ENCODE peak calls at places on chromosomes 5 and 9, in seven cellular contexts. H, F, L, G, Q, O and M are unnamed samples.

GRCh38 chr9:120424248-120424647 is 155.7 kb downstream of the CDK5RAP2 start:
- DNase-seq in H (no peak), F (no peak), G (no peak), Q (no peak), O (no peak), L (no peak), M (no peak)

GRCh38 chr9:13898957-13899356 is 415.0 kb downstream of the NFIB start:
- DNase-seq in O (no peak), G (no peak), L (no peak), F (peak), Q (no peak), H (no peak), M (no peak)

GRCh38 chr5:15521349-15521937 is 21.5 kb downstream of the FBXL7 start:
- DNase-seq in Q (no peak), H (no peak), F (no peak), O (no peak), L (no peak), G (no peak), M (no peak)

GRCh38 chr5:111628901-111629300 is 116.6 kb upstream of the STARD4 start:
- DNase-seq in O (no peak), G (no peak), H (no peak), F (no peak), L (no peak), Q (no peak), M (no peak)

GRCh38 chr5:139758510-139759036 is 37.0 kb upstream of the PSD2 start:
- DNase-seq in F (no peak), H (no peak), L (no peak), O (no peak), G (no peak), Q (no peak), M (no peak)

GRCh38 chr5:95963650-95964410 is 2.2 kb upstream of the ELL2 start:
- DNase-seq in F (no peak), O (no peak), L (no peak), G (no peak), Q (no peak), H (no peak), M (no peak)

GRCh38 chr9:115717711-115718173 is 435.8 kb upstream of the PAPPA start:
- DNase-seq in Q (peak), H (no peak), L (no peak), O (no peak), G (no peak), F (no peak), M (no peak)

GRCh38 chr5:170216262-170216864 is 16.4 kb upstream of the C5orf58 start:
- DNase-seq in H (no peak), O (peak), F (no peak), G (no peak), Q (peak), L (peak), M (no peak)

GRCh38 chr5:68533571-68534051 is 318.1 kb downstream of the PIK3R1 start:
- DNase-seq in H (no peak), F (no peak), Q (no peak), L (no peak), O (no peak), G (no peak), M (no peak)

GRCh38 chr9:33124716-33125378 is 42.3 kb downstream of the B4GALT1 start:
- DNase-seq in O (no peak), Q (no peak), L (no peak), H (no peak), F (no peak), G (no peak), M (no peak)